ENCODE peak calls at places on chromosomes 12 and 14, in six cellular contexts. Y is GM06990; C is stomach; K is CD8-positive, alpha-beta T cell; H is suprapubic skin; L is bronchial epithelial cell. E is an unnamed sample.

GRCh38 chr14:61528591-61529021 is 166.7 kb upstream of the HIF1A start:
- DNase-seq in Y (no peak), C (no peak), K (no peak), H (no peak), L (peak; percentile 86), E (no peak)

GRCh38 chr14:46580941-46581671 is 70.5 kb downstream of the RPL10L start:
- DNase-seq in Y (no peak), C (no peak), K (no peak), H (no peak), L (peak; percentile 38), E (no peak)

GRCh38 chr12:6708968-6709394 is 8.4 kb upstream of the PIANP start:
- DNase-seq in Y (no peak), C (no peak), K (no peak), H (no peak), L (no peak), E (no peak)

GRCh38 chr14:53619625-53620324 is 336.9 kb downstream of the BMP4 start:
- DNase-seq in Y (no peak), C (no peak), K (no peak), H (no peak), L (peak; percentile 29), E (no peak)

GRCh38 chr12:42985506-42985905 is 396.0 kb upstream of the PRICKLE1 start:
- DNase-seq in Y (no peak), C (no peak), K (no peak), H (no peak), L (no peak), E (no peak)

GRCh38 chr14:32011225-32011624 is 65.9 kb upstream of the ARHGAP5 start:
- DNase-seq in Y (no peak), C (no peak), K (no peak), H (no peak), L (no peak), E (no peak)

GRCh38 chr14:104633276-104633861 is 28.8 kb upstream of the TMEM179 start:
- DNase-seq in Y (no peak), C (no peak), K (no peak), H (no peak), L (no peak), E (no peak)

GRCh38 chr12:26097046-26097878 is 27.6 kb downstream of the BHLHE41 start:
- DNase-seq in Y (no peak), C (peak; percentile 68), K (peak; percentile 55), H (no peak), L (peak; percentile 78), E (peak; percentile 55)

GRCh38 chr12:11171953-11172675 is 1.1 kb downstream of the SMIM10L1 start:
- DNase-seq in Y (no peak), C (no peak), K (no peak), H (no peak), L (peak; percentile 45), E (no peak)

GRCh38 chr12:59626382-59626781 is 30.6 kb downstream of the SLC16A7 start:
- DNase-seq in Y (no peak), C (no peak), K (no peak), H (no peak), L (peak; percentile 79), E (no peak)

GRCh38 chr12:123845881-123846280 is 83.8 kb downstream of the DNAH10 start:
- DNase-seq in Y (no peak), C (no peak), K (no peak), H (no peak), L (no peak), E (no peak)

GRCh38 chr14:22981090-22982012 is 1.0 kb downstream of the AJUBA start:
- DNase-seq in Y (no peak), C (no peak), K (peak; percentile 23), H (no peak), L (peak; percentile 30), E (no peak)

GRCh38 chr14:74614508-74615495 is 2.8 kb upstream of the LTBP2 start:
- DNase-seq in Y (no peak), C (no peak), K (no peak), H (no peak), L (peak; percentile 50), E (no peak)

GRCh38 chr12:120258323-120258896 is 7.1 kb downstream of the PXN start:
- DNase-seq in Y (no peak), C (no peak), K (no peak), H (no peak), L (no peak), E (no peak)

GRCh38 chr12:91811481-91812287 is 334.0 kb downstream of the BTG1 start:
- DNase-seq in Y (peak; percentile 3), C (peak; percentile 76), K (peak; percentile 84), H (no peak), L (peak; percentile 49), E (peak; percentile 73)

GRCh38 chr14:68792830-68793733 is at the start of gene ZFP36L1:
- DNase-seq in Y (peak; percentile 96), C (peak; percentile 92), K (peak; percentile 90), H (peak; percentile 97), L (peak; percentile 88), E (peak; percentile 94)

GRCh38 chr12:114799574-114800487 is 115.9 kb upstream of the TBX3 start:
- DNase-seq in Y (no peak), C (peak; percentile 92), K (no peak), H (no peak), L (no peak), E (peak; percentile 83)

GRCh38 chr12:108379761-108380160 is 40.6 kb upstream of the CMKLR1 start:
- DNase-seq in Y (no peak), C (no peak), K (no peak), H (no peak), L (no peak), E (no peak)

GRCh38 chr12:50790081-50790480 is 26.2 kb downstream of the ATF1 start:
- DNase-seq in Y (no peak), C (no peak), K (no peak), H (no peak), L (no peak), E (no peak)

DNA sequence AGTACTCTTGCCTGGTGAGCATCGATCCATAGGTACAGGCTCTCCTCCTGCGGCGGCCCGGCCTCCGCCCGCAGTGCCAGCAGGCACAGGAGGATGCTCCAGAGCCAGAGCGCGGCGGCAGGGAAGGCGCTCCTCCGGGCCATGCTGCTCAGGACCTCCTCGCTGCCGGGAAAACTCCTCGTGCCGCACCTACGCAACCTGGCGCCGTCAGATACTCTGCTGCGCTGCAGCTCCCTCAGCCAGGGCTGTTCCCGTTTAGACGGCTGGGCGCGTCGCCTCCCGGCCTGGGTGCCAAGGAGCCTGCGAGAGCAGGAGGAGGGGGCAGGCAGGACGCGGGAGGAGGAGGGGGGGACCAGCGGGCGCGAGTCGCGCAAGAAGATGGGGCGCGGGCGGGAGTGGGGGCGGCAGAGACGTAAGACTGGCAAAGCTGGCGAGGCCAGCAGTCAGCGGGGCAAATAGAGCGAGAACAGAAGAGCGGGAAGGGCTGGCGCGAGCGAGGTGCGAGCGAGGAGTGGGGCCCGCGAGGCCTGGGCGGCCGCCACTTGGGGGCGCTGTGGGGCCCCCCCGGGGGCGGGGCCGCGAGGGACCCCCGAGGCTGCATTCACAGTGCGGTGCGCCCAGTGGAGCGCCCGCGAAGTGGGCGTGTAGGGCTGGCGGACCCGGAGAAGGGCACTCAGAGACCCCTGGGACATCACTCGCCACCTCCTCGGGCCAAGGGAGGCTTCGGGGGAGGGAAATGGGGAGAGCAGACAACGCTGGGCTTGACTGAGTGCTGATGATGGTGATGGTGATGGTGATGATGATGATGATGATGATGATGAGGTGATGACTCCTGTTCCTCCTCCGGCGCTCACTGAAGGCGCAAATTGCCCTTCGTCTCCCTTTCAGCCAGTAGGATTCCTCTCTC is at the start of gene WIF1:
- DNase-seq in Y (peak; percentile 30), C (peak; percentile 45), K (no peak), H (no peak), L (peak; percentile 17), E (no peak)
- H3K27me3 ChIP-seq in Y (peaks cover 1% of the 10 kb centered on the region), C (peaks cover 81% of the 10 kb centered on the region), K (peaks cover 21% of the 10 kb centered on the region), H (peaks cover 69% of the 10 kb centered on the region), L (peaks cover 6% of the 10 kb centered on the region), E (peaks cover 100% of the 10 kb centered on the region)

DNA sequence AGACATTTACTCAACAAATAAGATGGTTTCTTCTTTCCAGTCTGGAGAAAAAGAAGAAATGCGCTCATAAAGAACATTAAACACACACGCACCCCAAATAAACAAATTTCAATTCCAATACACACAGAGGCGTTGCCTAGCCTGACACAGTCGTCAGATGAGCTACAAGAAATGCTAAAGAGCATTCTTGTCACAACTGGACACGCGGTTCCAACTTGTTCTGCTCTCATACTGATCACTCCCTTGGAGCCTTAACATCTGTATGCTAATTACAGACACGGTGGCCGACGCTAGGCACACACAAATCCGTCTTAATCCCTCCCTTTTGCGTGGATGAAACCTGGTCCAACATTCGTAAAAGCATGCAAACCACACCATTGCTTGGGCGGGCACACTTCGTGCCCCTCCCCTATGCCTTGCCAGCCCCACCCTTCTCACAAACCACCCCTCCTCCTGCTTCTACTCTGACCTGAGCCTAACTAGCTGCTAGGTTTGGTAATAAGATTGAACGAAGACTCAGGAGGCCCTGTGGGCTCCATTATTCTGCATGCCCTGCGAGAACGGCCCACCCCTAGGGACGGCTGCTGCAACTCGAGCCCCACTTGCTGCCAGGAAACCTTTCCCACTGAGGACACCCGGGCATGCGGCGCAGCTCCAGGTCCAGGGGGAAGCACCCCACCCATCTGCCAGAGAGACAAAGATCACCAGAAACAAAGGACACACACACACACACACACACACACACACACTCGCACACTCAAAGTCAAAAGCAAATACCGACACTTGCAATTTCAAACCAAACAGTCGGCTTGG is 1.2 kb downstream of the KCNK10 start:
- DNase-seq in Y (no peak), C (no peak), K (no peak), H (no peak), L (no peak), E (no peak)
- H3K4me3 ChIP-seq in Y (no peak overlapping the region), C (no peak overlapping the region), K (no peak overlapping the region), H (no peak overlapping the region), L (no peak overlapping the region), E (no peak overlapping the region)

DNA sequence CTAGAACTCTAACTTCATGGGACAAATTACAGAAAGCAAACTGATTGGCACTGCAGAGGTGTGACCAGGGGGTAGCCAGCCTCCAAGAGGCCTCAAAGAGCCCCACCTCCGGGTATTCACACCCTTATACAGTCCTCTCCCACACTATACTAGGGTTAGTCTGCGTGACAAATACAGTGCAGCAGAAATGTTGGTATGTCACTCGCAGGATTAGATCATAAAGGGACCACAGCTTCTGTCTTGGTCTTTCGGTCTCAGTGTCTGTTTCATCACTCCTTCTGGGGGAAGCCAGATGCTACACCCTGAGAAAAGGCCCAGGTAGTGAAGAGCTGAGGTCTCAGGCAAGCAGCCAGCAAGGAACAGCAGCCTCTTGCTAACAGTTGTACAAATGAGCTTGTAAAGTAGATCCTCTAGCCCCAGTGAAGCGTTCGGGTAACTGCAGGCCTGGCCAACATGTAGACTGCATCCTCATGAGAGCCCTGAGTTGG is 68.9 kb upstream of the SAV1 start:
- DNase-seq in Y (peak; percentile 65), C (no peak), K (no peak), H (no peak), L (no peak), E (no peak)
- H3K36me3 ChIP-seq in Y (peaks cover 7% of the 10 kb centered on the region), C (peaks cover 84% of the 10 kb centered on the region), K (peaks cover 55% of the 10 kb centered on the region), H (peaks cover 27% of the 10 kb centered on the region), L (peaks cover 9% of the 10 kb centered on the region), E (peaks cover 82% of the 10 kb centered on the region)

GRCh38 chr12:18470251-18470650 is 208.9 kb downstream of the PIK3C2G start:
- DNase-seq in Y (no peak), C (no peak), K (no peak), H (no peak), L (no peak), E (no peak)

GRCh38 chr12:18472304-18472703 is 211.0 kb downstream of the PIK3C2G start:
- DNase-seq in Y (no peak), C (no peak), K (no peak), H (no peak), L (peak; percentile 28), E (no peak)

GRCh38 chr12:18468521-18469075 is 207.3 kb downstream of the PIK3C2G start:
- DNase-seq in Y (no peak), C (no peak), K (no peak), H (no peak), L (peak; percentile 94), E (no peak)

GRCh38 chr12:18462437-18462836 is 201.1 kb downstream of the PIK3C2G start:
- DNase-seq in Y (no peak), C (no peak), K (no peak), H (no peak), L (peak; percentile 40), E (no peak)

GRCh38 chr12:18467636-18468520 is 206.6 kb downstream of the PIK3C2G start:
- DNase-seq in Y (no peak), C (no peak), K (no peak), H (no peak), L (no peak), E (no peak)
- H3K27me3 ChIP-seq in Y (no peaks in the 10 kb centered on the region), C (no peaks in the 10 kb centered on the region), K (no peaks in the 10 kb centered on the region), H (no peaks in the 10 kb centered on the region), L (no peaks in the 10 kb centered on the region), E (no peaks in the 10 kb centered on the region)